ENCODE peak calls at places on chromosomes 13 and 19, in seven cellular contexts. E, C, Q, B, P, N and V are unnamed samples.

GRCh38 chr19:3527250-3527910 is 11.6 kb upstream of the TEKTIP1 start:
- DNase-seq in E (no peak), C (no peak), Q (no peak), B (no peak), P (no peak), N (no peak), V (no peak)

GRCh38 chr13:110965038-110965754 is 50.3 kb upstream of the ANKRD10 start:
- DNase-seq in E (no peak), C (no peak), Q (peak), B (no peak), P (peak), N (peak), V (no peak)

GRCh38 chr19:14409157-14410053 is 9.7 kb downstream of the DDX39A start:
- DNase-seq in E (no peak), C (no peak), Q (no peak), B (no peak), P (no peak), N (peak), V (no peak)

GRCh38 chr19:900302-901111 is 7.2 kb downstream of the RNU6-9 start:
- DNase-seq in E (peak), C (peak), Q (peak), B (no peak), P (no peak), N (peak), V (no peak)

GRCh38 chr19:13118424-13119193 is 545 bp downstream of the NACC1 start:
- DNase-seq in E (peak), C (peak), Q (peak), B (peak), P (peak), N (peak), V (peak)

GRCh38 chr13:21067794-21068193 is 6.4 kb upstream of the LATS2 start:
- DNase-seq in E (no peak), C (no peak), Q (no peak), B (no peak), P (no peak), N (no peak), V (no peak)

GRCh38 chr13:73090116-73090811 is 31.5 kb downstream of the KLF5 start:
- DNase-seq in E (peak), C (peak), Q (peak), B (no peak), P (peak), N (peak), V (no peak)

GRCh38 chr19:8361921-8362793 is 1.8 kb upstream of the ANGPTL4 start:
- DNase-seq in E (peak), C (peak), Q (peak), B (peak), P (peak), N (no peak), V (no peak)

GRCh38 chr13:49272296-49272695 is 24.6 kb downstream of the CDADC1 start:
- DNase-seq in E (no peak), C (no peak), Q (no peak), B (no peak), P (no peak), N (no peak), V (no peak)

GRCh38 chr19:2391118-2391725 is 31.2 kb downstream of the TMPRSS9 start:
- DNase-seq in E (no peak), C (peak), Q (peak), B (no peak), P (peak), N (peak), V (peak)

GRCh38 chr19:42528354-42529247 is at the start of gene CEACAM1:
- DNase-seq in E (peak), C (peak), Q (peak), B (peak), P (no peak), N (no peak), V (peak)

GRCh38 chr19:2523630-2524311 is 47.8 kb downstream of the GADD45B start:
- DNase-seq in E (no peak), C (no peak), Q (no peak), B (no peak), P (peak), N (no peak), V (no peak)

GRCh38 chr19:48560095-48560530 is 8.1 kb downstream of the SULT2B1 start:
- DNase-seq in E (no peak), C (no peak), Q (no peak), B (no peak), P (no peak), N (peak), V (no peak)

GRCh38 chr19:3323704-3324103 is 42.7 kb upstream of the NFIC start:
- DNase-seq in E (no peak), C (no peak), Q (no peak), B (peak), P (no peak), N (no peak), V (no peak)

GRCh38 chr13:27619093-27619705 is 1.1 kb downstream of the LNX2 start:
- DNase-seq in E (no peak), C (peak), Q (peak), B (no peak), P (peak), N (no peak), V (no peak)

GRCh38 chr19:49889687-49890348 is 6.9 kb downstream of the IL4I1 start:
- DNase-seq in E (peak), C (peak), Q (peak), B (peak), P (peak), N (peak), V (peak)

GRCh38 chr19:29420482-29421185 is 105.2 kb upstream of the VSTM2B start:
- DNase-seq in E (no peak), C (no peak), Q (no peak), B (no peak), P (no peak), N (no peak), V (no peak)

GRCh38 chr13:48478401-48478800 is 54.5 kb downstream of the RCBTB2 start:
- DNase-seq in E (no peak), C (no peak), Q (no peak), B (no peak), P (peak), N (no peak), V (no peak)

GRCh38 chr19:5298502-5298901 is 42.1 kb downstream of the PTPRS start:
- DNase-seq in E (no peak), C (no peak), Q (peak), B (peak), P (no peak), N (no peak), V (no peak)

GRCh38 chr13:73585236-73585635 is 526.4 kb downstream of the KLF5 start:
- DNase-seq in E (no peak), C (no peak), Q (peak), B (no peak), P (no peak), N (no peak), V (no peak)

GRCh38 chr19:14005381-14006084 is 587 bp downstream of the RFX1 start:
- DNase-seq in E (peak), C (peak), Q (peak), B (peak), P (peak), N (peak), V (peak)

GRCh38 chr19:2702170-2703076 is at the start of gene GNG7:
- DNase-seq in E (peak), C (peak), Q (peak), B (peak), P (peak), N (peak), V (peak)

GRCh38 chr13:83622422-83622784 is 259.9 kb downstream of the SLITRK1 start:
- DNase-seq in E (no peak), C (no peak), Q (peak), B (no peak), P (peak), N (no peak), V (no peak)

GRCh38 chr13:98105929-98106336 is 37.0 kb upstream of the FARP1 start:
- DNase-seq in E (no peak), C (no peak), Q (no peak), B (no peak), P (peak), N (peak), V (no peak)

GRCh38 chr19:44003461-44004134 is 841 bp downstream of the ZNF230 start:
- DNase-seq in E (peak), C (peak), Q (peak), B (peak), P (peak), N (peak), V (peak)

GRCh38 chr19:31389874-31390273 is 40.6 kb upstream of the TSHZ3 start:
- DNase-seq in E (no peak), C (no peak), Q (no peak), B (no peak), P (no peak), N (no peak), V (no peak)

GRCh38 chr13:28415994-28416411 is 78.9 kb downstream of the FLT1 start:
- DNase-seq in E (no peak), C (no peak), Q (peak), B (no peak), P (no peak), N (no peak), V (no peak)

GRCh38 chr13:92716749-92717148 is 509.9 kb upstream of the GPC6 start:
- DNase-seq in E (no peak), C (no peak), Q (peak), B (no peak), P (peak), N (no peak), V (no peak)

GRCh38 chr13:113169277-113170272 is 11.1 kb downstream of the PROZ start:
- DNase-seq in E (no peak), C (no peak), Q (no peak), B (no peak), P (no peak), N (no peak), V (no peak)

GRCh38 chr13:44306401-44307192 is 67.0 kb upstream of the SERP2 start:
- DNase-seq in E (peak), C (peak), Q (peak), B (no peak), P (peak), N (no peak), V (no peak)

GRCh38 chr19:48835734-48836088 is 580 bp downstream of the HSD17B14 start:
- DNase-seq in E (peak), C (peak), Q (peak), B (peak), P (peak), N (peak), V (peak)

GRCh38 chr13:71621152-71622124 is 245.6 kb downstream of the DACH1 start:
- DNase-seq in E (no peak), C (no peak), Q (no peak), B (no peak), P (no peak), N (no peak), V (no peak)

GRCh38 chr13:49980266-49980665 is 16.6 kb upstream of the TRIM13 start:
- DNase-seq in E (no peak), C (no peak), Q (no peak), B (no peak), P (no peak), N (no peak), V (no peak)

DNA sequence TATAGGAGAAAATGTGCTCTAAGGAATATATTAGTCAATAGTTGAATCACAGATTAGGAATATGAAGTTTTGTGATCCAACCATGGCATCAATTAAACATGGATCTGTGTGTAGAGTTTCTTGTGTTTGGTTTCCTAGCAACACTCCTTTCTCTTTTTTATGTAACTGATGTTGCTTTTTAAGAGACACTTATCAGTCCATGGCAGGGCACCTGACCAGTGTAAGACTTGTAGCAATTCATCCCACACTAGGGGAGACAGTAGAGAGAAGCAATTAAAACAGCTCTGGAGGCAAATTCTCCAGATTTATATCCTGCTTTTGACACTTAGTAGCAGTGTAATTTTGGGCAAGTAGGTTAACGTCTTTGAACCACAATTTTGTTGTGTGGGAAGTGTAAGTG is 1229.0 kb downstream of the PCDH9 start:
- DNase-seq in E (no peak), C (no peak), Q (no peak), B (no peak), P (no peak), N (no peak), V (no peak)
- TF ChIP-seq CTCF in E (no peak), C (no peak), Q (no peak), B (no peak), P (no peak), N (no peak), V (no peak)

GRCh38 chr19:6417713-6418561 is 6.7 kb downstream of the KHSRP start:
- DNase-seq in E (peak), C (no peak), Q (no peak), B (no peak), P (peak), N (no peak), V (peak)
- TF ChIP-seq CTCF in E (no peak), C (no peak), Q (peak), B (peak), P (peak), N (peak), V (no peak)

GRCh38 chr19:55080121-55080914 is 4.6 kb downstream of the EPS8L1 start:
- DNase-seq in E (peak), C (peak), Q (peak), B (peak), P (peak), N (peak), V (peak)
- TF ChIP-seq CTCF in E (no peak), C (no peak), Q (no peak), B (no peak), P (no peak), N (peak), V (no peak)

DNA sequence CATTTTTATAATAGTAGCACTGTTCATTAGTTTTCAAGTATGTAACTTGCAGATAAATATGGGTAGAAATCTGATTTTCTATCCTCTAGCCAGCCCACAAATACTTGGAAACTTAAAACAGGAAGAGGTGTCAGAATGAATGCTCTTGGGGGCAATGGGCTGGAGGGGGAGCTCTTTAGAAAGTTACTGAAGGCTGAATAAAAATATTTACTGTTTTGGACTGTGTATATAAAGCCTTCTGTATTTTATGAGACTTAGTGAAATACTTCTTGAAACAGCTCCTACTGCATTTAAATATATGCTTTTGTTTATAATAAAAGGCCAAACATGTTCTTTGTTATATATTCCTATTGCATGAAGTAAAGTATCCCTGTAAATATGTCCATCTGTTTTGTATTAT is 138.8 kb downstream of the RGCC start:
- DNase-seq in E (no peak), C (no peak), Q (no peak), B (no peak), P (peak), N (no peak), V (no peak)
- TF ChIP-seq CTCF in E (no peak), C (no peak), Q (no peak), B (no peak), P (no peak), N (no peak), V (no peak)

DNA sequence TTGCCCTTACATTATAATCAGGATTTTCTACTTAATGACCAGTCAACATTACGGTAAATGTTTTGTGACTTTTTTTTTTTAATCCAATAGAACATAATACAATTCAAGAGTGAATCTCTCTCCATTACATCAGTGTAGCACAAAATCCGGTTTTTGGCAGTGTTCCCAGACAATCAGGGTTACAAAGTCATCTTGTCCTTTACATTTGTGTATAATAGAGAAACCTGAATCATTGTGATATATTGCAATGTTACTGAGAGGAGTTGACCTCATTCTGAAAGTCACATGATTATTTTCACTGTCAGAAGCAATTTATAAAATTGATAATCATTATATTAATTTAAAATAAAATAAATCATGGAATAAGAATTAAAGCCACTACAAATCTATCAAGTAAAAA is 1346.0 kb upstream of the SPRY2 start:
- DNase-seq in E (no peak), C (no peak), Q (peak), B (no peak), P (peak), N (no peak), V (no peak)
- TF ChIP-seq CTCF in E (no peak), C (no peak), Q (no peak), B (no peak), P (no peak), N (no peak), V (no peak)

GRCh38 chr13:87777395-87777794 is 106.2 kb downstream of the SLITRK5 start:
- DNase-seq in E (no peak), C (no peak), Q (no peak), B (no peak), P (peak), N (no peak), V (no peak)
- TF ChIP-seq CTCF in E (no peak), C (no peak), Q (no peak), B (no peak), P (no peak), N (no peak), V (no peak)

DNA sequence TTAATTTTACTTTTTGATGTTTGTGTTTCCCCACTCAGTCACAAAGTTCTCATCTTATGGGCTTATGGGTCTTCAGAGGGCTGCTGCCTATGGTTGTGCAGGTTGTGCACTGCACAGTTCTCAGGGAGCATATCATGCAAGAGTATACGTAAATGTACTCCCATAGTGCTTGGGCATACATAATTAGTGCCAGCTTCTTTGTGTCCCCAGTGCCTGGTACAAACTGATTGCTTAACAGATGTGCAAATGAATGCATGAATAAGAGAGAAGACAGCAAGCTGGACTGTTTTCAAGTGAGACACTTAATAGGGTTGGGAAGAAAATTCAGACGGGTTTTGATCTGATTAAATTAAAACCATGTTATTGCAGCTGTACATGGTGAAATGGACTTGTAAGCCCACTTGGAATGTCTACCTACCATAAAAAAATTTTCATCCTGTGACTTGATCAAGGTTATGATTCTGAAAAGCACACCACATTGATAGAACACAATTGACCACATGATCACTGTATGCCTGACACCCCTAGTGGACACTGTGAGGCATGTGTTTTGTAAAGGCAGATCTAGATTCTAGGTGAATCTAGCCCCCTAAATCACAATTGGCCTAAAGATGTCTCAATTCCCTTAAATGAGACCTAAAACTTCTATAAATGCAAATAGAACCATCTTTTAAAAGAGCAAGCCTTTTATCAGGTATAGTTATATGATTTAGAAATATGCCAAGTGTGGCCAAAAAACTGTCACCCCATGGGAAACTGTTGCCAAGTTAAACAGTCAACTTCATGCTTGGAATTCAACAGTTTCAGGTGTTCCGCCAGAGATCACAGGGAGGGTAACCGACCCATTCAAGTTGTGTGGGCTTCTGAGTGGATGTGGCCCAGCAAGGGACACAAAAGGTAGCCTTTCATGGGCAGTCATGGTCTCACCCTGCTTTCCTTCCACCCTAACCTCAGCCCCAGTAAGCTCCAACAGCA is 27.9 kb downstream of the FAM124A start:
- DNase-seq in E (no peak), C (no peak), Q (no peak), B (no peak), P (no peak), N (peak), V (peak)
- TF ChIP-seq CTCF in E (no peak), C (peak), Q (peak), B (peak), P (no peak), N (no peak), V (no peak)

GRCh38 chr19:35618857-35619256 is 6.3 kb downstream of the HAUS5 start:
- DNase-seq in E (no peak), C (no peak), Q (no peak), B (no peak), P (no peak), N (no peak), V (no peak)
- TF ChIP-seq CTCF in E (no peak), C (no peak), Q (no peak), B (no peak), P (no peak), N (peak), V (no peak)

DNA sequence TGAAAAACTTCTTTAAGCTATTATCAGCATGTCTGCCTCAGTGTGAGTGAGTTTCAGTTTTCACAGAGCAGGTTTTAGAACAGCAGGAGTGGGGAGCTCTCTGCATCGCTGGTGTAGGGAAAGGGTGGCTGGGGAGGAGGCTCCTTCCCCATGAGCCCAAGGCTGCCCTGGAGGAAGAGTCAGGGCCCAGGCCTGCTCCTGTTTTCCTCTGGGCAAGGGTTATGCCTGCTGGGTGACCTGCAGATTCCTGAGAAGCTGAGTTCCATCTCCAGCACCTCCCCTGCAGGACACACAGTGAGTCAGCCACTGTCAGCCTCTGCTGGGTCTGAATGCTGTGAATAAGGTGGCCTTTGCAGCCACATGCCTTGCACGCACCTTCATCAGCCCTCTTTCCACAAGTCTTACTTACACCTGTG is 186.5 kb upstream of the KL start:
- DNase-seq in E (no peak), C (no peak), Q (peak), B (no peak), P (peak), N (no peak), V (no peak)
- TF ChIP-seq CTCF in E (no peak), C (no peak), Q (no peak), B (no peak), P (no peak), N (no peak), V (no peak)